ENCODE peak calls at places on chromosomes 3 and 15, in nine cellular contexts. One of them, this sample, is unnamed.

GRCh38 chr15:48176957-48177356 is 1.1 kb downstream of the MYEF2 start:
- DNase-seq in AG09319: no peak
- DNase-seq in amygdala: no peak
- DNase-seq in uterus: no peak
- DNase-seq in CD8-positive, alpha-beta memory T cell: no peak
- DNase-seq in epithelial cell of esophagus: no peak
- DNase-seq in activated gamma-delta T cell treated with Interleukin-2 at 50 U/mL for 16 hours: no peak
- DNase-seq in AG04449: no peak
- DNase-seq in head of caudate nucleus: no peak
- DNase-seq in this sample: no peak

GRCh38 chr3:186598108-186598784 is 14.6 kb upstream of the AHSG start:
- DNase-seq in AG09319: peak; percentile 69
- DNase-seq in amygdala: no peak
- DNase-seq in uterus: no peak
- DNase-seq in CD8-positive, alpha-beta memory T cell: no peak
- DNase-seq in epithelial cell of esophagus: peak; percentile 23
- DNase-seq in activated gamma-delta T cell treated with Interleukin-2 at 50 U/mL for 16 hours: no peak
- DNase-seq in AG04449: no peak
- DNase-seq in head of caudate nucleus: no peak
- DNase-seq in this sample: no peak

GRCh38 chr3:32354362-32354778 is 37.3 kb upstream of the CMTM7 start:
- DNase-seq in AG09319: no peak
- DNase-seq in amygdala: no peak
- DNase-seq in uterus: no peak
- DNase-seq in CD8-positive, alpha-beta memory T cell: no peak
- DNase-seq in epithelial cell of esophagus: peak; percentile 22
- DNase-seq in activated gamma-delta T cell treated with Interleukin-2 at 50 U/mL for 16 hours: no peak
- DNase-seq in AG04449: no peak
- DNase-seq in head of caudate nucleus: no peak
- DNase-seq in this sample: no peak

GRCh38 chr3:61637088-61638051 is 76.0 kb downstream of the PTPRG start:
- DNase-seq in AG09319: no peak
- DNase-seq in amygdala: no peak
- DNase-seq in uterus: peak; percentile 17
- DNase-seq in CD8-positive, alpha-beta memory T cell: no peak
- DNase-seq in epithelial cell of esophagus: no peak
- DNase-seq in activated gamma-delta T cell treated with Interleukin-2 at 50 U/mL for 16 hours: no peak
- DNase-seq in AG04449: no peak
- DNase-seq in head of caudate nucleus: no peak
- DNase-seq in this sample: no peak

GRCh38 chr3:12396475-12396874 is 87.8 kb upstream of the TSEN2 start:
- DNase-seq in AG09319: no peak
- DNase-seq in amygdala: no peak
- DNase-seq in uterus: no peak
- DNase-seq in CD8-positive, alpha-beta memory T cell: no peak
- DNase-seq in epithelial cell of esophagus: no peak
- DNase-seq in activated gamma-delta T cell treated with Interleukin-2 at 50 U/mL for 16 hours: no peak
- DNase-seq in AG04449: no peak
- DNase-seq in head of caudate nucleus: no peak
- DNase-seq in this sample: no peak

GRCh38 chr3:147409143-147410121 is at the start of gene ZIC1:
- DNase-seq in AG09319: no peak
- DNase-seq in amygdala: no peak
- DNase-seq in uterus: no peak
- DNase-seq in CD8-positive, alpha-beta memory T cell: no peak
- DNase-seq in epithelial cell of esophagus: no peak
- DNase-seq in activated gamma-delta T cell treated with Interleukin-2 at 50 U/mL for 16 hours: no peak
- DNase-seq in AG04449: no peak
- DNase-seq in head of caudate nucleus: peak; percentile 42
- DNase-seq in this sample: no peak

GRCh38 chr15:25709437-25710159 is 153.5 kb downstream of the ATP10A start:
- DNase-seq in AG09319: no peak
- DNase-seq in amygdala: no peak
- DNase-seq in uterus: no peak
- DNase-seq in CD8-positive, alpha-beta memory T cell: no peak
- DNase-seq in epithelial cell of esophagus: no peak
- DNase-seq in activated gamma-delta T cell treated with Interleukin-2 at 50 U/mL for 16 hours: no peak
- DNase-seq in AG04449: no peak
- DNase-seq in head of caudate nucleus: no peak
- DNase-seq in this sample: no peak

GRCh38 chr3:194872669-194872977 is 186.9 kb downstream of the FAM43A start:
- DNase-seq in AG09319: no peak
- DNase-seq in amygdala: no peak
- DNase-seq in uterus: no peak
- DNase-seq in CD8-positive, alpha-beta memory T cell: no peak
- DNase-seq in epithelial cell of esophagus: peak; percentile 68
- DNase-seq in activated gamma-delta T cell treated with Interleukin-2 at 50 U/mL for 16 hours: no peak
- DNase-seq in AG04449: peak; percentile 40
- DNase-seq in head of caudate nucleus: no peak
- DNase-seq in this sample: no peak

GRCh38 chr15:95669146-95669922 is 661.2 kb upstream of the NR2F2 start:
- DNase-seq in AG09319: no peak
- DNase-seq in amygdala: no peak
- DNase-seq in uterus: peak; percentile 24
- DNase-seq in CD8-positive, alpha-beta memory T cell: no peak
- DNase-seq in epithelial cell of esophagus: no peak
- DNase-seq in activated gamma-delta T cell treated with Interleukin-2 at 50 U/mL for 16 hours: no peak
- DNase-seq in AG04449: no peak
- DNase-seq in head of caudate nucleus: no peak
- DNase-seq in this sample: no peak

GRCh38 chr3:168250415-168250861 is 154.7 kb upstream of the GOLIM4 start:
- DNase-seq in AG09319: no peak
- DNase-seq in amygdala: no peak
- DNase-seq in uterus: no peak
- DNase-seq in CD8-positive, alpha-beta memory T cell: no peak
- DNase-seq in epithelial cell of esophagus: peak; percentile 2
- DNase-seq in activated gamma-delta T cell treated with Interleukin-2 at 50 U/mL for 16 hours: no peak
- DNase-seq in AG04449: no peak
- DNase-seq in head of caudate nucleus: no peak
- DNase-seq in this sample: no peak

GRCh38 chr15:62977952-62978811 is 64.4 kb upstream of the TPM1 start:
- DNase-seq in AG09319: peak; percentile 12
- DNase-seq in amygdala: no peak
- DNase-seq in uterus: no peak
- DNase-seq in CD8-positive, alpha-beta memory T cell: no peak
- DNase-seq in epithelial cell of esophagus: peak; percentile 28
- DNase-seq in activated gamma-delta T cell treated with Interleukin-2 at 50 U/mL for 16 hours: no peak
- DNase-seq in AG04449: peak; percentile 52
- DNase-seq in head of caudate nucleus: no peak
- DNase-seq in this sample: no peak

GRCh38 chr3:160296591-160296990 is 71.4 kb downstream of the C3orf80 start:
- DNase-seq in AG09319: no peak
- DNase-seq in amygdala: no peak
- DNase-seq in uterus: no peak
- DNase-seq in CD8-positive, alpha-beta memory T cell: no peak
- DNase-seq in epithelial cell of esophagus: no peak
- DNase-seq in activated gamma-delta T cell treated with Interleukin-2 at 50 U/mL for 16 hours: no peak
- DNase-seq in AG04449: peak; percentile 10
- DNase-seq in head of caudate nucleus: no peak
- DNase-seq in this sample: no peak

GRCh38 chr3:151903501-151903991 is 30.1 kb downstream of the SUCNR1 start:
- DNase-seq in AG09319: peak; percentile 49
- DNase-seq in amygdala: no peak
- DNase-seq in uterus: no peak
- DNase-seq in CD8-positive, alpha-beta memory T cell: no peak
- DNase-seq in epithelial cell of esophagus: no peak
- DNase-seq in activated gamma-delta T cell treated with Interleukin-2 at 50 U/mL for 16 hours: no peak
- DNase-seq in AG04449: no peak
- DNase-seq in head of caudate nucleus: no peak
- DNase-seq in this sample: no peak

GRCh38 chr15:58380280-58380945 is 51.4 kb upstream of the LIPC start:
- DNase-seq in AG09319: no peak
- DNase-seq in amygdala: no peak
- DNase-seq in uterus: no peak
- DNase-seq in CD8-positive, alpha-beta memory T cell: no peak
- DNase-seq in epithelial cell of esophagus: no peak
- DNase-seq in activated gamma-delta T cell treated with Interleukin-2 at 50 U/mL for 16 hours: no peak
- DNase-seq in AG04449: no peak
- DNase-seq in head of caudate nucleus: no peak
- DNase-seq in this sample: no peak

GRCh38 chr3:119289371-119289770 is 4.8 kb upstream of the ARHGAP31 start:
- DNase-seq in AG09319: no peak
- DNase-seq in amygdala: no peak
- DNase-seq in uterus: no peak
- DNase-seq in CD8-positive, alpha-beta memory T cell: no peak
- DNase-seq in epithelial cell of esophagus: no peak
- DNase-seq in activated gamma-delta T cell treated with Interleukin-2 at 50 U/mL for 16 hours: no peak
- DNase-seq in AG04449: no peak
- DNase-seq in head of caudate nucleus: no peak
- DNase-seq in this sample: no peak

This sample was measured in effector memory CD4-positive, alpha-beta T cell.